ENCODE peak calls at places on chromosomes 5 and 9, in nine cellular contexts. X, Q, K, S, J, Y, O, P and N are unnamed samples.

GRCh38 chr9:83473488-83473971 is 64.7 kb downstream of the FRMD3 start:
- DNase-seq in O (no peak), K (no peak), Y (peak; percentile 51), Q (peak; percentile 34), X (peak; percentile 12), P (no peak), S (peak; percentile 55), J (peak; percentile 44), N (peak; percentile 11)

GRCh38 chr5:80725446-80725845 is 70.7 kb upstream of the DHFR start:
- DNase-seq in O (no peak), Y (no peak), P (no peak), J (no peak), S (no peak), Q (no peak), K (no peak), X (no peak), N (no peak)

GRCh38 chr9:107214381-107214780 is 68.7 kb upstream of the RAD23B start:
- DNase-seq in P (no peak), Y (no peak), S (no peak), X (no peak), Q (no peak), K (no peak), O (no peak), J (no peak), N (no peak)

GRCh38 chr5:134123360-134123759 is 8.9 kb downstream of the TCF7 start:
- DNase-seq in J (no peak), X (no peak), P (no peak), K (no peak), O (no peak), S (no peak), Y (no peak), Q (no peak), N (no peak)

GRCh38 chr5:132492386-132492785 is 1.8 kb upstream of the IRF1 start:
- DNase-seq in P (no peak), K (no peak), O (no peak), J (no peak), Y (no peak), Q (no peak), S (no peak), X (no peak), N (no peak)

GRCh38 chr5:16574789-16575785 is 41.7 kb downstream of the RETREG1 start:
- DNase-seq in Q (peak; percentile 78), O (peak; percentile 73), Y (peak; percentile 95), X (no peak), K (no peak), P (no peak), S (peak; percentile 87), J (no peak), N (peak; percentile 83)

GRCh38 chr5:76641514-76642120 is 18.4 kb upstream of the F2RL2 start:
- DNase-seq in X (peak; percentile 39), S (peak; percentile 89), P (peak; percentile 60), J (peak; percentile 77), K (peak; percentile 76), Q (peak; percentile 88), O (peak; percentile 37), Y (peak; percentile 73), N (peak; percentile 60)

GRCh38 chr5:56457887-56458451 is 224.8 kb upstream of the ANKRD55 start:
- DNase-seq in X (no peak), P (no peak), O (no peak), J (no peak), K (no peak), Y (no peak), S (peak; percentile 29), Q (peak; percentile 61), N (peak; percentile 28)

GRCh38 chr5:150500905-150501304 is 7.0 kb upstream of the NDST1 start:
- DNase-seq in Q (no peak), P (no peak), K (no peak), O (no peak), X (no peak), J (no peak), Y (no peak), S (no peak), N (no peak)

GRCh38 chr5:28914302-28914701 is 1875.9 kb upstream of the CDH9 start:
- DNase-seq in J (no peak), S (no peak), Y (no peak), K (no peak), X (no peak), O (no peak), P (no peak), Q (no peak), N (no peak)

GRCh38 chr5:113163328-113163727 is 186.7 kb downstream of the DCP2 start:
- DNase-seq in X (no peak), O (no peak), K (no peak), Y (peak; percentile 78), P (no peak), Q (no peak), J (no peak), S (peak; percentile 50), N (no peak)

GRCh38 chr5:27450607-27451006 is 412.2 kb upstream of the CDH9 start:
- DNase-seq in Q (no peak), P (no peak), O (no peak), X (no peak), K (no peak), Y (peak; percentile 65), J (no peak), S (peak; percentile 32), N (peak; percentile 27)

GRCh38 chr9:16769291-16769690 is 101.2 kb downstream of the BNC2 start:
- DNase-seq in Q (no peak), P (no peak), K (no peak), O (no peak), X (no peak), S (no peak), Y (no peak), J (no peak), N (no peak)

GRCh38 chr9:71285191-71285656 is 163.8 kb upstream of the TRPM3 start:
- DNase-seq in S (peak; percentile 77), P (peak; percentile 62), K (peak; percentile 46), J (peak; percentile 58), Q (peak; percentile 77), Y (peak; percentile 72), O (no peak), X (peak; percentile 22), N (peak; percentile 63)

DNA sequence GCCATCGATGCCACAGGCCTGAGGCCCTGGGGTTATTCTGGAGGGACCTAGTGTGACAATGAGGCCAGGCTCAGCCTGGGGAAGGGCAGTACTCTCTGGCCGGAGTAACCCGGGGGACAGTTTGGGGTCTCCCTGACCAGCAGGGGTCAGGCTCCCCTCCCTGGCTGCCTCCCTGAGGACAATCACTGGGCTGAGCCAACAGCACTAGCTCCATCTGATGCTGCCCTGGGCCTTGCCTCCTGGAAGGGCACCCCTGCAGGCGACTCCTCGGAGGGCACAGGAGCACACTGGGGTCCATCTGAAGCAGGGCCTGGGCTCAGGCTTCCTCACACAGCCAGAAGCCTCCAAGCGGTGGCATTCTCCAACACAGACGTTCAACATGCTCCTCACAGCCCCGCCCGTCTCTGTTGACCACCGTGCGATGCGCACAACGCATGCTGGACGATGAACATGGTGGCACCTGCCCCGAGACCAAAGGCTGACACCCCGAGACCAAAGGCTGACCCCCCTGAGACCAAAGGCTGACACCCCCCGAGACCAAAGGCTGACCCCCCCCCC is 68.3 kb downstream of the ADAMTS2 start:
- DNase-seq in S (no peak), Q (no peak), K (no peak), X (no peak), P (no peak), O (peak; percentile 25), Y (no peak), J (no peak), N (no peak)
- TF ChIP-seq CTCF in S (peak; percentile 23), Q (peak; percentile 25), K (no peak), X (no peak), P (peak; percentile 43), O (no peak), Y (no peak), J (no peak), N (peak; percentile 67)

DNA sequence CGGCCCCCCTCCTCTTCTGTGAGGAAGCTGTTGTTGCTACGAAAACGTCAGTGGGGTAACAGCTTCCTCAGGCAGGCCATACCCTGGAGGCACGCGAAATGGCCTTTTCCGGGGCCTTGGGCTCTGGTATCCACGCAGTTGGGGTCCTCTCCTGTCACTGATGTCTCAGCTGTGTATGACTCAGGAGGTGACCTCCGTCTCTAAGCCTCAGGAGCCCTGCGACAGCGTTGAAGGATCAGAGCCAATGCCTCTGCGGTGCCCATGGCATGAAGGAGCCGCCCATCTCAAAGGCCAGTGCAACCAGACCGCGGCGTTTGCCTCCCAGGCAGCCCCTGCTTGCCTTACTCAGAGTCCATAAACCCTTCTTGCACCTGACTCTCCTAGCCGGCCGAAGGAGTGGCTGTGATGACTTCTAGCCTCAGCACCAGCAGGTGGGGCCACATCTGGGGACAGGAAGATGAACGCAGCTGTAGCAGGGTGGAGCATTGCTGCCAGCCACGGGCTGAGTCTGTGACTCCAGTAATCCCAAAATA is 1.0 kb upstream of the MXD3 start:
- DNase-seq in K (peak; percentile 48), S (peak; percentile 26), J (peak; percentile 82), P (peak; percentile 43), O (peak; percentile 26), Q (no peak), Y (peak; percentile 81), X (no peak), N (peak; percentile 37)
- TF ChIP-seq CTCF in K (no peak), S (no peak), J (no peak), P (peak; percentile 55), O (no peak), Q (no peak), Y (peak; percentile 49), X (peak; percentile 34), N (peak; percentile 16)

GRCh38 chr5:160685219-160685618 is 166.8 kb downstream of the ATP10B start:
- DNase-seq in J (peak; percentile 87), P (no peak), K (no peak), Y (no peak), O (no peak), Q (no peak), S (no peak), X (no peak), N (no peak)

GRCh38 chr5:160685695-160686094 is 166.3 kb downstream of the ATP10B start:
- DNase-seq in S (no peak), Q (no peak), X (peak; percentile 28), O (no peak), K (no peak), J (no peak), P (peak; percentile 45), Y (peak; percentile 7), N (no peak)
- TF ChIP-seq CTCF in S (no peak), Q (no peak), X (peak; percentile 46), O (no peak), K (peak; percentile 52), J (peak; percentile 24), P (peak; percentile 51), Y (no peak), N (peak; percentile 19)

GRCh38 chr5:71586052-71586940 is 844 bp upstream of the MCCC2 start:
- DNase-seq in S (peak; percentile 41), X (peak; percentile 25), K (no peak), P (peak; percentile 98), Y (no peak), Q (peak; percentile 50), J (no peak), O (no peak), N (peak; percentile 1)

GRCh38 chr5:71589903-71590302 is 2.8 kb downstream of the MCCC2 start:
- DNase-seq in P (no peak), X (peak; percentile 32), J (no peak), S (no peak), K (no peak), O (no peak), Y (no peak), Q (no peak), N (no peak)

GRCh38 chr5:71588533-71588885 is 1.4 kb downstream of the MCCC2 start:
- DNase-seq in K (no peak), P (no peak), Y (no peak), O (no peak), X (no peak), S (no peak), Q (no peak), J (no peak), N (no peak)

GRCh38 chr5:71586941-71587708 is at the start of gene MCCC2:
- DNase-seq in S (peak; percentile 95), X (peak; percentile 94), O (peak; percentile 97), P (peak; percentile 96), Y (peak; percentile 91), J (peak; percentile 98), Q (peak; percentile 92), K (peak; percentile 94), N (peak; percentile 93)

GRCh38 chr5:71587709-71588532 is 781 bp downstream of the MCCC2 start:
- DNase-seq in S (no peak), Q (peak; percentile 36), K (no peak), O (no peak), Y (peak; percentile 1), J (no peak), X (peak; percentile 43), P (peak; percentile 21), N (no peak)
- TF ChIP-seq CTCF in S (no peak), Q (no peak), K (no peak), O (no peak), Y (no peak), J (no peak), X (peak; percentile 28), P (no peak), N (peak; percentile 18)